ENCODE peak calls at places on chromosome 1, in seven cellular contexts. J, A, Y, W, F, K and I are unnamed samples.

GRCh38 chr1:99756598-99756997 is 9.8 kb downstream of the FRRS1 start:
- DNase-seq in J (no peak), Y (peak; percentile 51), F (no peak), A (no peak), W (no peak), K (no peak), I (no peak)

GRCh38 chr1:218837051-218837450 is 336.6 kb upstream of the LYPLAL1 start:
- DNase-seq in A (no peak), K (no peak), F (no peak), W (no peak), Y (no peak), J (no peak), I (no peak)

GRCh38 chr1:24374891-24375786 is 38.4 kb downstream of the STPG1 start:
- DNase-seq in Y (no peak), A (no peak), W (peak; percentile 10), K (no peak), J (no peak), F (no peak), I (no peak)

GRCh38 chr1:22600071-22600816 is 36.2 kb upstream of the C1QA start:
- DNase-seq in Y (no peak), W (no peak), F (peak; percentile 38), A (no peak), J (no peak), K (no peak), I (no peak)

GRCh38 chr1:63327417-63328139 is 5.2 kb downstream of the FOXD3 start:
- DNase-seq in J (peak; percentile 57), K (peak; percentile 62), W (peak; percentile 65), A (no peak), Y (peak; percentile 60), F (peak; percentile 64), I (peak; percentile 82)

GRCh38 chr1:90317628-90318027 is 322.7 kb downstream of the ZNF326 start:
- DNase-seq in K (no peak), A (no peak), J (no peak), F (no peak), W (no peak), Y (no peak), I (no peak)

GRCh38 chr1:183027031-183027430 is 3.8 kb downstream of the LAMC1 start:
- DNase-seq in K (no peak), W (no peak), A (no peak), Y (no peak), J (no peak), F (no peak), I (no peak)

GRCh38 chr1:18322353-18323032 is 158.2 kb upstream of the KLHDC7A start:
- DNase-seq in A (no peak), K (no peak), Y (peak; percentile 12), F (no peak), J (no peak), W (no peak), I (no peak)

GRCh38 chr1:164748253-164748899 is 189.4 kb downstream of the PBX1 start:
- DNase-seq in W (no peak), A (no peak), K (no peak), Y (peak; percentile 78), F (no peak), J (peak; percentile 78), I (no peak)
- TF ChIP-seq POLR2AphosphoS5 in W (peak; percentile 33), A (peak; percentile 12), K (peak; percentile 85), Y (peak; percentile 15), F (peak; percentile 57), J (no peak), I (peak; percentile 68)

DNA sequence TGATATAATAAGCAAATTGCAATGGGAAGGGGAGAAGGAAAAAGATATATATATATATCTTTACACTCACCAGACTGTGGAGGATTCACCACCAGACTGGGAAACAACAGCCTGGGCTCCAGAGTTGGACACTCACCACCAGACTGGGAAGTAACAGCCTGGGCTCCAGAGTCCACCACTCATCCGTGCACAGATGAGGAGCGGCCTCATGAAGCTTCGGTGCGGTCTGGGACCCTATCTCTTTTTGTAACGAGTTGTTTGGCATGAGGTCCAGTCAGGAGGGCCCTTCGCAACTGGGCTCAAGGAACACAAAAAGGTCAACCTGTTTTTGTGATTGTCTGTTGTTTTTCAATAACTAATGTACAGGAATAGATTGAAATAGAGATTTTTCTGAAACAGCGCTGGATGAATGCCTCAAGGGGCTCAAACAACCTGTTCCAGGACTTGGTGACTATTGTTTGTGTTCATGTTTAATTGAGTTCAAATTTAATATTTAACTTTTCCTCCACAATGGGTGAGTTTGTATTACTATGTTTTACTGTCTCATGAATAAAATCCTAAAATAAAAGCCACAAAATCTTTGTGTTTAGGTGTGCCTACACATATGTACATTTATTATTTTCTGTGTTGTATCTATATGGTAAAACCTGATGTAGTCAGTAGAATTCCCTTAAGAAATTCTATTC is 40.1 kb downstream of the S100A10 start:
- DNase-seq in Y (no peak), J (no peak), K (no peak), F (peak; percentile 52), W (no peak), A (no peak), I (no peak)
- TF ChIP-seq POLR2A in Y (no peak), J (no peak), K (no peak), F (peak; percentile 31), W (no peak), A (no peak), I (no peak)

GRCh38 chr1:68227598-68227997 is 4.7 kb downstream of the WLS start:
- DNase-seq in W (no peak), A (no peak), Y (no peak), F (no peak), K (no peak), J (no peak), I (no peak)
- H3K4me3 ChIP-seq in W (no peak overlapping the region), A (no peak overlapping the region), Y (no peak overlapping the region), F (no peak overlapping the region), K (no peak overlapping the region), J (no peak overlapping the region), I (no peak overlapping the region)

GRCh38 chr1:151402764-151403163 is 3.4 kb downstream of the PSMB4 start:
- DNase-seq in J (no peak), F (no peak), A (no peak), K (no peak), W (no peak), Y (no peak), I (no peak)
- TF ChIP-seq POLR2AphosphoS5 in J (no peak), F (no peak), A (no peak), K (no peak), W (no peak), Y (peak; percentile 43), I (no peak)

GRCh38 chr1:188270497-188270896 is 1441.7 kb downstream of the PLA2G4A start:
- DNase-seq in Y (no peak), F (no peak), J (no peak), W (no peak), K (no peak), A (no peak), I (no peak)

DNA sequence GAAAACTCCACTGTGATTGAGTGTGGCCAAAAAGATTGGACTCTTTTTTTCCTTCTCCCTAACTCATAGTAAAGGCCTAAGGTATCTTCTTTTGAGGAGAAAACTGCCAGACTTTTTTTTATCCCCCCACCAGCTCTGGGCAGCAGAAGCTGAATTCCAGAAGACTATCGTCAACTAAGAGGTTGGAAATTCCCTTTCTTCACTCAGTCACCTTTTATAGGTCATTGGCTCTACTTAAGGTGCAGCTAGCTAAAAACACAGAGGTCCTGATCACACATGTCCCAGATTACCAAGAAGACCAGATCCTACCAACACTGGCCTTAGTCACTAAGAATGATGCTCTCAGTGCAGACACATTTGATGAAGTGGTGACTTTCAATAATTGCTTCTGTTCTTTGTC is 1441.2 kb downstream of the PLA2G4A start:
- DNase-seq in F (no peak), J (no peak), A (no peak), W (no peak), Y (no peak), K (no peak), I (no peak)
- TF ChIP-seq POLR2A in F (no peak), J (no peak), A (no peak), W (no peak), Y (no peak), K (no peak), I (no peak)

DNA sequence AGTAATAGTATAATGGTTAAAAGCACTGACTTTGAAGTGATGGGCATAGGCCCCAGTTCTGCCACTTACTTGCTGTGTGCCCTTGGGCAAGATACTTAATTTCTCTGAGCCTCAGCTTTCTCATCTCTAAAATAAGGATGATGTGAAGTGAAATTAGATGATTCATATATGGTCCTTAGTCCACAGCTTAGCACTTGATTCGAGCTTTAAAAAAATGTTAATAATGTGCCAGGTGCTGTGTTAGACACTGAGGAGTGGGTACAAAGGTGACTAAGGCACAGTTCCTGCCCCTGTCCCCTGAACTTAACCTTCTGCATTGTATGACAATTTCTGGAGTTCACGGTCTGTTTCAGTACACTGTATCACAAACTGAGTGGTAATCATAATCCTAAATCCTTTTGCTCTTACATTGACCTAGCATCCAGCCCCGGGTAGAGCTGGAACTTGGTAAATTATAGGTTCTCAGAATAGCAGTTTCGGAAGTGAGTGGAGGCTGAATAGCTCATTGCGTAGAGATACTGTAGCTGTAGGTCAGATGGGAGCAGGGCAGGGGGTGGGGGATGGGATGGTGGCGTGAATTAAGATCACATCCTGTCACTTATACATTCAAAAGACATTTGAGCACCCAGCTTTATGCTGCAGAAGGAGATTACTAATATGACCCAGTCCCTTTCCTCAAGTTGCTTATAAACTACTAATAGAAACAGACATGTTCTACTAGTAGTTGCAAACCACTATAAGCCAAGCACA is 1.5 kb downstream of the ZNF691 start:
- DNase-seq in J (no peak), K (no peak), W (no peak), Y (no peak), F (no peak), A (no peak), I (no peak)
- H3K4me3 ChIP-seq in J (no peak overlapping the region), K (no peak overlapping the region), W (no peak overlapping the region), Y (peak overlapping the region; percentile 79), F (no peak overlapping the region), A (no peak overlapping the region), I (no peak overlapping the region)

GRCh38 chr1:184489908-184490307 is 103.1 kb downstream of the C1orf21 start:
- DNase-seq in A (no peak), J (no peak), W (no peak), Y (no peak), F (no peak), K (no peak), I (no peak)

GRCh38 chr1:184497962-184498723 is 111.3 kb downstream of the C1orf21 start:
- DNase-seq in W (no peak), F (no peak), A (no peak), Y (no peak), J (no peak), K (no peak), I (no peak)

GRCh38 chr1:184494929-184495328 is 108.1 kb downstream of the C1orf21 start:
- DNase-seq in F (no peak), Y (no peak), K (no peak), A (no peak), J (no peak), W (no peak), I (no peak)

GRCh38 chr1:184492543-184492942 is 105.7 kb downstream of the C1orf21 start:
- DNase-seq in F (no peak), K (no peak), J (no peak), Y (no peak), A (no peak), W (no peak), I (no peak)

GRCh38 chr1:184493987-184494388 is 107.2 kb downstream of the C1orf21 start:
- DNase-seq in F (peak; percentile 50), A (no peak), Y (no peak), J (no peak), K (no peak), W (no peak), I (no peak)
- TF ChIP-seq POLR2AphosphoS5 in F (peak; percentile 27), A (peak; percentile 53), Y (no peak), J (no peak), K (no peak), W (no peak), I (no peak)

DNA sequence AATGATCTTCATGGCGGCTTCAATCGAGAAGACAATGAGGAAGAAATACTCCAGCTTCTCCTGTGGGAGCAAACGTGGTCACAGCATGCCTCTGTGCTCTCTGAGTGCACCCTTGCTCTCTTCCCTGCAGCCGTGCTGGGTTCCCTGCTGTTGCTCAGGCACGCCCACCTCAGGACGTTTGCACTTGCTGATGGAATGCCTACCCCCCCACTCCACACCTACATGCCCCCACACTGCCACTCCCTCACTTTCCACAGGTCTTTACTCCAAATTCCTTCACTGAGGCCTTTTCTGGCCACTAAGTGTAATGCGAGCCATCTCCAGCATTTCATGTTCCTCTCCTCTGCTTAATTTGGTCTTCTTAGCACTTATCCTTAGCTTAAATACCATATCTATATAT is 18.3 kb downstream of the CACNA1S start:
- DNase-seq in Y (no peak), K (no peak), F (no peak), W (no peak), A (no peak), J (no peak), I (no peak)
- TF ChIP-seq POLR2A in Y (no peak), K (no peak), F (no peak), W (no peak), A (no peak), J (no peak), I (no peak)